ENCODE peak calls at places on chromosomes 3 and 15, in five cellular contexts. D is A549, Y is substantia nigra, I is tibial nerve, W is caudate nucleus. M is an unnamed sample.

GRCh38 chr3:194344012-194344411 is 7.1 kb downstream of the CPN2 start:
- DNase-seq in D (peak; percentile 53), W (peak; percentile 47), I (peak; percentile 86), Y (peak; percentile 3), M (peak; percentile 81)

GRCh38 chr3:6326760-6327159 is 534.2 kb upstream of the GRM7 start:
- DNase-seq in D (no peak), W (no peak), Y (no peak), I (no peak), M (no peak)

GRCh38 chr3:60855250-60855649 is 396.0 kb downstream of the FHIT start:
- DNase-seq in W (no peak), Y (no peak), I (no peak), D (no peak), M (no peak)

GRCh38 chr3:55013145-55013544 is 85.3 kb upstream of the LRTM1 start:
- DNase-seq in D (peak; percentile 15), W (no peak), Y (no peak), I (no peak), M (no peak)

GRCh38 chr3:13364602-13365271 is 55.4 kb downstream of the NUP210 start:
- DNase-seq in D (no peak), W (no peak), I (no peak), Y (no peak), M (no peak)

GRCh38 chr3:86978111-86978528 is 12.8 kb downstream of the VGLL3 start:
- DNase-seq in W (no peak), Y (no peak), I (peak; percentile 76), D (no peak), M (no peak)

GRCh38 chr3:45516829-45517228 is 77.7 kb upstream of the LIMD1 start:
- DNase-seq in Y (no peak), I (no peak), W (no peak), D (no peak), M (no peak)

GRCh38 chr3:180913582-180914404 is 1.3 kb downstream of the FXR1 start:
- DNase-seq in I (no peak), D (no peak), Y (no peak), W (no peak), M (no peak)

GRCh38 chr3:179418610-179419009 is 32.7 kb downstream of the GNB4 start:
- DNase-seq in W (no peak), D (no peak), I (no peak), Y (no peak), M (no peak)

GRCh38 chr15:101056366-101057334 is 137.5 kb downstream of the LRRK1 start:
- DNase-seq in D (no peak), Y (no peak), I (peak; percentile 2), W (no peak), M (peak; percentile 52)

GRCh38 chr3:73503781-73504180 is 121.0 kb downstream of the PDZRN3 start:
- DNase-seq in Y (no peak), D (no peak), I (no peak), W (no peak), M (no peak)

GRCh38 chr3:169232863-169233262 is 430.6 kb downstream of the MECOM start:
- DNase-seq in Y (no peak), I (no peak), D (no peak), W (no peak), M (no peak)

GRCh38 chr15:79956354-79956939 is 14.5 kb downstream of the BCL2A1 start:
- DNase-seq in W (no peak), D (no peak), I (no peak), Y (no peak), M (no peak)

GRCh38 chr15:36501063-36501678 is 78.3 kb upstream of the CDIN1 start:
- DNase-seq in I (peak; percentile 18), D (peak; percentile 78), W (peak; percentile 4), Y (peak; percentile 3), M (no peak)

GRCh38 chr3:81295906-81296305 is 465.5 kb downstream of the GBE1 start:
- DNase-seq in D (no peak), Y (no peak), W (no peak), I (no peak), M (no peak)

GRCh38 chr3:54374214-54374855 is 252.0 kb downstream of the CACNA2D3 start:
- DNase-seq in W (no peak), D (peak; percentile 10), Y (no peak), I (no peak), M (no peak)

GRCh38 chr3:190486908-190487607 is 26.8 kb upstream of the IL1RAP start:
- DNase-seq in D (no peak), W (no peak), Y (no peak), I (no peak), M (no peak)

GRCh38 chr3:20340324-20340928 is 154.4 kb upstream of the SGO1 start:
- DNase-seq in W (peak; percentile 28), I (peak; percentile 83), Y (peak; percentile 18), D (peak; percentile 72), M (peak; percentile 81)

GRCh38 chr3:188469228-188469885 is 315.4 kb downstream of the LPP start:
- DNase-seq in W (no peak), Y (no peak), D (no peak), I (peak; percentile 64), M (no peak)

GRCh38 chr15:44250566-44250965 is 38.0 kb upstream of the GOLM2 start:
- DNase-seq in D (no peak), Y (no peak), W (no peak), I (no peak), M (no peak)

GRCh38 chr15:38254065-38254883 is 1.6 kb downstream of the SPRED1 start:
- DNase-seq in Y (peak; percentile 19), I (peak; percentile 60), W (no peak), D (peak; percentile 60), M (no peak)

GRCh38 chr3:5231536-5231935 is 44.0 kb downstream of the EDEM1 start:
- DNase-seq in W (no peak), D (no peak), Y (no peak), I (no peak), M (no peak)

DNA sequence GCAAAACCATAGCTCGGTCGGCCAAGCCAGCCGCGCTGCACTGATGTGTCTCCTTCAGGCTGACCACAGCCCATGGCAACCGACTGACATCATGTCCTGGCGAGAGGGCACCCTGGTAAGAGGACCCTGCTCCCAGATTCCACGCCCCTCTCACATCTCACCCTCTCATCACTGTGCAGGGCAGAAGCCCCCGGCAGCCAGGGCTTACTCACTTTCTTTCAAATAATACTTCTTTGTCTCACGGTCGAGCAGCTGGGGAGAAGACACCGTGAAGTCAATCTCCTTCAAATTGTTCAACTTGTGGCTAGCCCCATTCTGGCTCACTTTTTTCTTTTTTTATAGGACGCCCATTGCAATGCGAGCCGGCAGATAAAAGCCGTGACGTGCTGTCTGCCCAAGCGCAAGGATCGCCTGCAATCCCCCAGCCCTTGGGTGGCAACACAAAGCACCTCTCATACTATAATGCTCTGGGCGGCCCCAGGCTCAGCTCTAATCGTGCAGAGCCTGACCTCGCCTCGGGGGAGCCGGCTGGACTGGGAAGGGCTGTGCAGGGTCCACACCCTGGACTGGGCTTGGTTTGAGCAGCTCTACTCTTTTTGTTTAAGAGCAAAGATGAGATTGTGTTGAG is 33.6 kb downstream of the VGLL4 start:
- DNase-seq in W (no peak), Y (peak; percentile 27), D (no peak), I (no peak), M (peak; percentile 77)
- H3K27ac ChIP-seq in W (no peak overlapping the region), Y (no peak overlapping the region), D (no peak overlapping the region), I (peak overlapping the region; percentile 80), M (peak overlapping the region; percentile 35)

DNA sequence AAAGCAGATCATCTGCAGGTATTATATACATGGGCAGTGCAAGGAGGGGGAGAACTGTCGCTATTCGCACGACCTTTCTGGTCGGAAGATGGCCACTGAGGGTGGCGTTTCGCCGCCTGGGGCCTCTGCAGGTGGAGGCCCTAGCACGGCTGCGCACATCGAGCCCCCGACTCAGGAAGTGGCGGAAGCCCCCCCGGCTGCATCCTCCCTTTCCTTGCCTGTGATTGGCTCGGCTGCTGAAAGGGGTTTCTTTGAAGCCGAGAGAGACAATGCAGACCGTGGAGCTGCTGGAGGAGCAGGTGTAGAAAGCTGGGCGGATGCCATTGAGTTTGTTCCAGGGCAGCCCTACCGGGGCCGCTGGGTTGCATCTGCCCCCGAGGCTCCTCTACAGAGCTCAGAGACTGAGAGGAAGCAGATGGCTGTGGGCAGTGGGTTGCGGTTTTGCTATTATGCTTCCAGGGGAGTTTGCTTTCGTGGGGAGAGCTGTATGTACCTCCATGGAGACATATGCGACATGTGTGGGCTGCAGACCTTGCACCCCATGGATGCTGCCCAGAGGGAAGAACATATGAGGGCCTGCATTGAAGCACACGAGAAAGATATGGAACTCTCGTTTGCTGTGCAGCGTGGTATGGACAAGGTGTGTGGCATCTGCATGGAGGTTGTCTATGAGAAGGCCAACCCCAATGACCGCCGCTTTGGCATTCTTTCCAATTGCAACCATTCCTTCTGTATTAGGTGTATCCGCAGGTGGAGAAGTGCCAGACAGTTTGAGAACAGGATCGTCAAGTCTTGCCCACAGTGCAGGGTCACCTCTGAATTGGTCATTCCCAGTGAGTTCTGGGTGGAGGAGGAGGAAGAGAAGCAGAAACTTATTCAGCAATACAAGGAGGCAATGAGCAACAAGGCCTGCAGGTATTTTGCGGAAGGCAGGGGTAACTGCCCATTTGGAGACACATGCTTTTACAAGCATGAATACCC is 886 bp downstream of the MKRN3 start:
- DNase-seq in D (peak; percentile 35), I (no peak), Y (peak; percentile 45), W (no peak), M (no peak)
- H3K27ac ChIP-seq in D (peak overlapping the region; percentile 77), I (peak overlapping the region; percentile 41), Y (peak overlapping the region; percentile 81), W (peak overlapping the region; percentile 63), M (no peak overlapping the region)

DNA sequence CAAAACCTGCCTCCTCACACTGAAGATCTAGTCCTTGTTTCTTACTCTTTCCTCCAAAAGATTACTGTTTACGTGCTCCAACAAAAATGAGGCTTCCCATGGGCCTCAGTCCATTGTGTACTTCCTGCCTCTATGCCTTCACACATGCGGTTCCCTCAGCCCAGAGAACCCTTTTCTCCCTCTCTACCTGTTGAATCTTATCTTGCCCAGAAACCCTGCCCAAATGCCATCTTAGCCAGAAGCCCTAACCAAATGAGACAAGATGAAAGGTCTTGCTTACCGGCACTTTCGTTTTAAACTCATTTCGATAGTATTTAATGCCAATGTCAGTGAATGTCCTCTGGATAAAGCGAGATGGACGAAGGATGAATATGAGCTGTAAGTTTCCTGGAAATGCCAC is 85.5 kb downstream of the B3GNT5 start:
- DNase-seq in Y (no peak), W (no peak), I (no peak), D (no peak), M (no peak)
- H3K27ac ChIP-seq in Y (no peak overlapping the region), W (no peak overlapping the region), I (no peak overlapping the region), D (no peak overlapping the region), M (no peak overlapping the region)

GRCh38 chr3:10646531-10647335 is 141.3 kb upstream of the ATP2B2 start:
- DNase-seq in D (no peak), Y (no peak), W (no peak), I (no peak), M (no peak)

GRCh38 chr3:10648181-10648580 is 142.8 kb upstream of the ATP2B2 start:
- DNase-seq in I (no peak), W (no peak), D (no peak), Y (no peak), M (no peak)

GRCh38 chr3:10647376-10647775 is 142.0 kb upstream of the ATP2B2 start:
- DNase-seq in Y (no peak), I (no peak), D (no peak), W (no peak), M (no peak)

GRCh38 chr3:10644189-10644588 is 138.8 kb upstream of the ATP2B2 start:
- DNase-seq in W (no peak), I (no peak), D (no peak), Y (no peak), M (no peak)

DNA sequence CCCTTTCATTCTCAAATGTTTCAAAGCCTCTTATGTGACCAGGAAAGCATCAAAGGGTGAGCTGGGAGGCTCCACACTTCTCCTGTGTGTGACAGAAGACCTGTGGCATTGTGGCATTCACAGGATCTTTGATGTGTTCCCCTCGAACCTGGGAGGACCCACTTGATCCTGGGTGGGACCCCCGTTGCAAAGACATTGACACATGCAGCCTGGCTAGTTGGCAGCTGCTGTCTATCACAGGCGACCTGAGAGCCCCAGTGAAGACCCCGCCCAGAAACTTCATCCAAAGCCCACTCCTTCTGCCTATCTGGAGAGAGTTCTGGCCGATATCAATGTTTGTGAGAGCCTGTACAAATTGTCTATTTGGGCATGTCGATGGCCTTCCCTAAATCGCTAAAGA is 140.4 kb upstream of the ATP2B2 start:
- DNase-seq in Y (no peak), D (no peak), W (no peak), I (no peak), M (no peak)
- H3K27ac ChIP-seq in Y (no peak overlapping the region), D (no peak overlapping the region), W (peak overlapping the region; percentile 70), I (no peak overlapping the region), M (no peak overlapping the region)